ENCODE peak calls at places on chromosomes 1 and 21, in five cellular contexts. X, S, B, M and H are unnamed samples.
A peak's percentile ranks its signal among the peaks of the same experiment; 100 is the strongest.

GRCh38 chr1:91871994-91872393 is 14.0 kb downstream of the TGFBR3 start:
- DNase-seq in X (peak; percentile 52), S (peak; percentile 6), B (no peak), M (peak; percentile 21), H (no peak)

GRCh38 chr1:224763126-224763764 is 147.1 kb downstream of the CNIH3 start:
- DNase-seq in X (no peak), S (no peak), B (no peak), M (no peak), H (no peak)

GRCh38 chr1:200090252-200091159 is 63.0 kb downstream of the NR5A2 start:
- DNase-seq in X (no peak), S (no peak), B (no peak), M (no peak), H (no peak)

GRCh38 chr1:45230537-45230936 is 24.1 kb upstream of the ZSWIM5 start:
- DNase-seq in X (no peak), S (peak; percentile 66), B (no peak), M (no peak), H (no peak)

GRCh38 chr21:34775793-34776192 is 107.0 kb downstream of the CLIC6 start:
- DNase-seq in X (no peak), S (no peak), B (no peak), M (no peak), H (no peak)

GRCh38 chr1:224178894-224179293 is 4.1 kb upstream of the DEGS1 start:
- DNase-seq in X (no peak), S (no peak), B (no peak), M (no peak), H (no peak)

GRCh38 chr1:10031461-10031860 is 1.3 kb upstream of the UBE4B start:
- DNase-seq in X (peak; percentile 67), S (no peak), B (no peak), M (peak; percentile 60), H (no peak)

GRCh38 chr1:67755619-67756018 is 70.6 kb downstream of the GADD45A start:
- DNase-seq in X (no peak), S (peak; percentile 84), B (no peak), M (no peak), H (no peak)

GRCh38 chr21:39696620-39697019 is 48.4 kb upstream of the IGSF5 start:
- DNase-seq in X (peak; percentile 54), S (peak; percentile 83), B (no peak), M (no peak), H (no peak)

GRCh38 chr21:38938343-38938742 is 132.6 kb downstream of the ETS2 start:
- DNase-seq in X (peak; percentile 55), S (no peak), B (no peak), M (no peak), H (no peak)

GRCh38 chr1:240322943-240323342 is 231.3 kb downstream of the FMN2 start:
- DNase-seq in X (no peak), S (no peak), B (no peak), M (no peak), H (no peak)

GRCh38 chr1:211578640-211579433 is at the start of gene SLC30A1:
- DNase-seq in X (peak; percentile 99), S (peak; percentile 99), B (peak; percentile 100), M (peak; percentile 100), H (peak; percentile 98)

GRCh38 chr1:94803517-94804441 is 16.4 kb upstream of the SLC44A3 start:
- DNase-seq in X (no peak), S (no peak), B (no peak), M (no peak), H (no peak)

GRCh38 chr1:171738921-171739320 is 2.9 kb downstream of the VAMP4 start:
- DNase-seq in X (no peak), S (no peak), B (no peak), M (no peak), H (no peak)

GRCh38 chr1:238485906-238486219 is 595.1 kb upstream of the ZP4 start:
- DNase-seq in X (peak; percentile 79), S (no peak), B (no peak), M (no peak), H (no peak)

GRCh38 chr1:209485167-209485566 is 98.3 kb upstream of the CAMK1G start:
- DNase-seq in X (peak; percentile 47), S (no peak), B (no peak), M (peak; percentile 3), H (no peak)

GRCh38 chr1:162721471-162721870 is 69.0 kb upstream of the HSD17B7 start:
- DNase-seq in X (no peak), S (no peak), B (no peak), M (no peak), H (no peak)

GRCh38 chr1:146036241-146036989 is 14.9 kb upstream of the HJV start:
- DNase-seq in X (peak; percentile 13), S (peak; percentile 35), B (no peak), M (peak; percentile 69), H (no peak)
- H3K4me3 ChIP-seq in X (peak overlapping the region; percentile 52), S (no peak overlapping the region), B (peak overlapping the region; percentile 10), M (peak overlapping the region; percentile 93), H (peak overlapping the region; percentile 53)

DNA sequence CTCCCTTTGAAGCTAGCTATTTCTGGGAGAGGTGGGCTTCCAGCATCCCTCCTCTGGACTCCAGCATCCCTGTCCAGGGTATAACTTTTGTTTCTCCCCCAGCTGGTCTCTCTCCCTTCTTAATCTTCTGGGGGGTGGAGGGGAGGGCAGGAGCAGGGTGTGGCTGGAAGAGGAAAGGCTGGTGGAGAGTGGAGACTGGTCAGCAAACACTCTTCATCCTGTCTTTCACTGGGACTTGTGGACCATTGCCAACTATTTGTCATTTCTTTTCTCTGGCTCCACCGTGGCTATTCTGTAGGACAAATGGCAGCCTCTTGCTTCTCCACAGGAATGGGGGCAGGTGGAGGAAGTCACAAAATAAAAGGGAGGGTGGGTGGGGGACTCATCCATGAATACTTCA is 19.8 kb upstream of the NCF2 start:
- DNase-seq in X (no peak), S (no peak), B (no peak), M (peak; percentile 64), H (no peak)
- H3K4me3 ChIP-seq in X (no peak overlapping the region), S (no peak overlapping the region), B (no peak overlapping the region), M (peak overlapping the region; percentile 42), H (no peak overlapping the region)

GRCh38 chr1:111454859-111455641 is 5.8 kb downstream of the ATP5PB start:
- DNase-seq in X (peak; percentile 35), S (no peak), B (no peak), M (no peak), H (no peak)
- H3K4me3 ChIP-seq in X (no peak overlapping the region), S (no peak overlapping the region), B (no peak overlapping the region), M (no peak overlapping the region), H (no peak overlapping the region)

GRCh38 chr1:178278135-178278534 is 184.2 kb downstream of the RASAL2 start:
- DNase-seq in X (no peak), S (no peak), B (no peak), M (no peak), H (no peak)

GRCh38 chr1:178275553-178275952 is 181.6 kb downstream of the RASAL2 start:
- DNase-seq in X (peak; percentile 52), S (no peak), B (no peak), M (no peak), H (no peak)

GRCh38 chr1:178282949-178283367 is 189.1 kb downstream of the RASAL2 start:
- DNase-seq in X (peak; percentile 92), S (peak; percentile 32), B (no peak), M (peak; percentile 80), H (no peak)

GRCh38 chr1:178283409-178283808 is 189.5 kb downstream of the RASAL2 start:
- DNase-seq in X (peak; percentile 95), S (no peak), B (no peak), M (peak; percentile 39), H (peak; percentile 30)

DNA sequence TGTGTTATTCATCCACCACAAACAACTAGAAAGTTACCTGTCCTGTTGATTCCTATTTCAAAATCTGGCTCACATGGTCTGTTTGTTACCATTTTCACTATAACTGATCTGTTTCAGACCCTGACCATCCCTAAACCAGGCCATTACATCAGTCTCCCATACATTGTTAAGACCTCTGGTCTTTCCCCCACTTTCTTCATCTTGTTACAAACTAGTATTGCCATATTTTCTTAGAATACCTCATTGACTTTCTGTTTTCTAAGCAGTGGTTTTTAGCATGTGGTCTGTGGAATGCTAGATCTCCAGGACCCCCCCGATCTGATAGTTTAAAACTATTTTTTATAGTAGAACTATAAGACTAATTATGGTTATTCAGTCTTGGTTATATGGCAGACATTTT is 185.4 kb downstream of the RASAL2 start:
- DNase-seq in X (peak; percentile 38), S (no peak), B (no peak), M (no peak), H (no peak)
- H3K4me3 ChIP-seq in X (no peak overlapping the region), S (no peak overlapping the region), B (no peak overlapping the region), M (no peak overlapping the region), H (no peak overlapping the region)

GRCh38 chr21:26844258-26845065 is 747 bp downstream of the ADAMTS1 start:
- DNase-seq in X (peak; percentile 65), S (no peak), B (peak; percentile 86), M (peak; percentile 74), H (peak; percentile 89)

GRCh38 chr21:26843912-26844257 is 1.3 kb downstream of the ADAMTS1 start:
- DNase-seq in X (peak; percentile 94), S (no peak), B (no peak), M (peak; percentile 53), H (no peak)

GRCh38 chr21:26845066-26845749 is at the start of gene ADAMTS1:
- DNase-seq in X (peak; percentile 92), S (no peak), B (peak; percentile 96), M (peak; percentile 96), H (peak; percentile 96)

GRCh38 chr21:26846036-26846931 is 1.1 kb upstream of the ADAMTS1 start:
- DNase-seq in X (peak; percentile 70), S (peak; percentile 9), B (peak; percentile 92), M (peak; percentile 92), H (peak; percentile 71)

GRCh38 chr21:26845750-26846035 is 484 bp upstream of the ADAMTS1 start:
- DNase-seq in X (peak; percentile 26), S (no peak), B (peak; percentile 60), M (no peak), H (no peak)
- H3K4me3 ChIP-seq in X (peak overlapping the region; percentile 72), S (no peak overlapping the region), B (peak overlapping the region; percentile 77), M (peak overlapping the region; percentile 95), H (peak overlapping the region; percentile 67)